ENCODE peak calls at places on chromosome 2, in eight cellular contexts. One of them, this sample, is unnamed.

GRCh38 chr2:101307950-101308431 is 510 bp downstream of the RNF149 start:
- DNase-seq in WERI-Rb-1: peak; percentile 25
- DNase-seq in amniotic stem cell: no peak
- DNase-seq in colonic mucosa: peak; percentile 39
- DNase-seq in fibroblast of pulmonary artery: peak; percentile 14
- DNase-seq in EH: peak; percentile 16
- DNase-seq in AG09309: no peak
- DNase-seq in left kidney: peak; percentile 64
- DNase-seq in this sample: no peak

GRCh38 chr2:174577967-174578589 is 19.5 kb downstream of the WIPF1 start:
- DNase-seq in amniotic stem cell: peak; percentile 24
- DNase-seq in WERI-Rb-1: no peak
- DNase-seq in EH: peak; percentile 85
- DNase-seq in fibroblast of pulmonary artery: peak; percentile 81
- DNase-seq in left kidney: peak; percentile 51
- DNase-seq in colonic mucosa: no peak
- DNase-seq in AG09309: no peak
- DNase-seq in this sample: peak; percentile 73

GRCh38 chr2:8684421-8684884 is 2.6 kb downstream of the ID2 start:
- DNase-seq in WERI-Rb-1: peak; percentile 20
- DNase-seq in colonic mucosa: peak; percentile 58
- DNase-seq in left kidney: peak; percentile 62
- DNase-seq in fibroblast of pulmonary artery: peak; percentile 60
- DNase-seq in amniotic stem cell: no peak
- DNase-seq in AG09309: no peak
- DNase-seq in EH: peak; percentile 51
- DNase-seq in this sample: no peak

GRCh38 chr2:70983506-70984227 is 5.2 kb downstream of the ANKRD53 start:
- DNase-seq in EH: no peak
- DNase-seq in colonic mucosa: no peak
- DNase-seq in left kidney: no peak
- DNase-seq in amniotic stem cell: no peak
- DNase-seq in fibroblast of pulmonary artery: no peak
- DNase-seq in AG09309: no peak
- DNase-seq in WERI-Rb-1: peak; percentile 83
- DNase-seq in this sample: no peak

GRCh38 chr2:61328707-61329251 is 142.1 kb downstream of the USP34 start:
- DNase-seq in fibroblast of pulmonary artery: no peak
- DNase-seq in amniotic stem cell: no peak
- DNase-seq in AG09309: peak; percentile 74
- DNase-seq in colonic mucosa: peak; percentile 24
- DNase-seq in left kidney: peak; percentile 19
- DNase-seq in EH: peak; percentile 82
- DNase-seq in WERI-Rb-1: no peak
- DNase-seq in this sample: no peak

GRCh38 chr2:226489765-226490164 is 309.9 kb downstream of the IRS1 start:
- DNase-seq in fibroblast of pulmonary artery: peak; percentile 77
- DNase-seq in EH: peak; percentile 91
- DNase-seq in left kidney: no peak
- DNase-seq in WERI-Rb-1: no peak
- DNase-seq in colonic mucosa: no peak
- DNase-seq in AG09309: peak; percentile 60
- DNase-seq in amniotic stem cell: peak; percentile 49
- DNase-seq in this sample: peak; percentile 67

GRCh38 chr2:30048636-30049175 is 98.1 kb upstream of the YPEL5 start:
- DNase-seq in fibroblast of pulmonary artery: no peak
- DNase-seq in WERI-Rb-1: no peak
- DNase-seq in amniotic stem cell: no peak
- DNase-seq in left kidney: peak; percentile 9
- DNase-seq in colonic mucosa: no peak
- DNase-seq in EH: peak; percentile 34
- DNase-seq in AG09309: no peak
- DNase-seq in this sample: no peak

GRCh38 chr2:60370835-60371618 is 182.4 kb downstream of the BCL11A start:
- DNase-seq in WERI-Rb-1: no peak
- DNase-seq in amniotic stem cell: no peak
- DNase-seq in AG09309: no peak
- DNase-seq in left kidney: no peak
- DNase-seq in colonic mucosa: no peak
- DNase-seq in EH: no peak
- DNase-seq in fibroblast of pulmonary artery: no peak
- DNase-seq in this sample: no peak

GRCh38 chr2:170530284-170530745 is 184.8 kb upstream of the SP5 start:
- DNase-seq in AG09309: no peak
- DNase-seq in fibroblast of pulmonary artery: peak; percentile 49
- DNase-seq in colonic mucosa: peak; percentile 88
- DNase-seq in amniotic stem cell: no peak
- DNase-seq in left kidney: peak; percentile 81
- DNase-seq in EH: peak; percentile 42
- DNase-seq in WERI-Rb-1: peak; percentile 45
- DNase-seq in this sample: peak; percentile 74

GRCh38 chr2:101763496-101764333 is 66.2 kb downstream of the MAP4K4 start:
- DNase-seq in fibroblast of pulmonary artery: peak; percentile 31
- DNase-seq in colonic mucosa: no peak
- DNase-seq in WERI-Rb-1: no peak
- DNase-seq in EH: no peak
- DNase-seq in amniotic stem cell: no peak
- DNase-seq in left kidney: no peak
- DNase-seq in AG09309: no peak
- DNase-seq in this sample: no peak

GRCh38 chr2:26033769-26034596 is at the start of gene RAB10:
- DNase-seq in EH: peak; percentile 99
- DNase-seq in fibroblast of pulmonary artery: peak; percentile 99
- DNase-seq in left kidney: peak; percentile 100
- DNase-seq in WERI-Rb-1: peak; percentile 100
- DNase-seq in AG09309: peak; percentile 93
- DNase-seq in amniotic stem cell: peak; percentile 98
- DNase-seq in colonic mucosa: peak; percentile 100
- DNase-seq in this sample: peak; percentile 98

GRCh38 chr2:182897137-182897536 is 30.7 kb upstream of the FRZB start:
- DNase-seq in WERI-Rb-1: no peak
- DNase-seq in colonic mucosa: no peak
- DNase-seq in amniotic stem cell: no peak
- DNase-seq in EH: peak; percentile 35
- DNase-seq in fibroblast of pulmonary artery: peak; percentile 8
- DNase-seq in AG09309: no peak
- DNase-seq in left kidney: no peak
- DNase-seq in this sample: peak; percentile 32

GRCh38 chr2:15230599-15231192 is 330.4 kb downstream of the NBAS start:
- DNase-seq in fibroblast of pulmonary artery: no peak
- DNase-seq in left kidney: no peak
- DNase-seq in EH: no peak
- DNase-seq in colonic mucosa: no peak
- DNase-seq in AG09309: no peak
- DNase-seq in WERI-Rb-1: no peak
- DNase-seq in amniotic stem cell: no peak
- DNase-seq in this sample: no peak

GRCh38 chr2:98459776-98460175 is 15.1 kb downstream of the INPP4A start:
- DNase-seq in fibroblast of pulmonary artery: no peak
- DNase-seq in WERI-Rb-1: no peak
- DNase-seq in amniotic stem cell: no peak
- DNase-seq in left kidney: no peak
- DNase-seq in AG09309: no peak
- DNase-seq in colonic mucosa: no peak
- DNase-seq in EH: no peak
- DNase-seq in this sample: no peak

GRCh38 chr2:10043906-10044601 is 704 bp downstream of the KLF11 start:
- DNase-seq in amniotic stem cell: peak; percentile 75
- DNase-seq in EH: peak; percentile 93
- DNase-seq in left kidney: peak; percentile 97
- DNase-seq in AG09309: peak; percentile 42
- DNase-seq in fibroblast of pulmonary artery: peak; percentile 94
- DNase-seq in WERI-Rb-1: peak; percentile 94
- DNase-seq in colonic mucosa: peak; percentile 97
- DNase-seq in this sample: peak; percentile 86

GRCh38 chr2:172783091-172783898 is 47.6 kb downstream of the RAPGEF4 start:
- DNase-seq in amniotic stem cell: peak; percentile 50
- DNase-seq in colonic mucosa: no peak
- DNase-seq in WERI-Rb-1: no peak
- DNase-seq in EH: peak; percentile 100
- DNase-seq in AG09309: peak; percentile 98
- DNase-seq in fibroblast of pulmonary artery: peak; percentile 77
- DNase-seq in left kidney: peak; percentile 75
- DNase-seq in this sample: peak; percentile 81

GRCh38 chr2:190802133-190802532 is 78.5 kb upstream of the GLS start:
- DNase-seq in WERI-Rb-1: no peak
- DNase-seq in left kidney: no peak
- DNase-seq in amniotic stem cell: no peak
- DNase-seq in AG09309: no peak
- DNase-seq in fibroblast of pulmonary artery: no peak
- DNase-seq in colonic mucosa: no peak
- DNase-seq in EH: no peak
- DNase-seq in this sample: no peak

GRCh38 chr2:128416366-128416765 is 97.7 kb upstream of the HS6ST1 start:
- DNase-seq in colonic mucosa: peak; percentile 15
- DNase-seq in left kidney: no peak
- DNase-seq in fibroblast of pulmonary artery: no peak
- DNase-seq in AG09309: no peak
- DNase-seq in WERI-Rb-1: peak; percentile 32
- DNase-seq in EH: no peak
- DNase-seq in amniotic stem cell: no peak
- DNase-seq in this sample: no peak

GRCh38 chr2:16553222-16553621 is 112.4 kb downstream of the CYRIA start:
- DNase-seq in left kidney: peak; percentile 78
- DNase-seq in fibroblast of pulmonary artery: peak; percentile 72
- DNase-seq in AG09309: no peak
- DNase-seq in amniotic stem cell: no peak
- DNase-seq in WERI-Rb-1: peak; percentile 65
- DNase-seq in EH: no peak
- DNase-seq in colonic mucosa: peak; percentile 32
- DNase-seq in this sample: peak; percentile 41

GRCh38 chr2:210577263-210578071 is 21.1 kb downstream of the CPS1 start:
- DNase-seq in WERI-Rb-1: no peak
- DNase-seq in AG09309: peak; percentile 28
- DNase-seq in EH: peak; percentile 59
- DNase-seq in colonic mucosa: no peak
- DNase-seq in amniotic stem cell: peak; percentile 51
- DNase-seq in left kidney: peak; percentile 54
- DNase-seq in fibroblast of pulmonary artery: peak; percentile 66
- DNase-seq in this sample: peak; percentile 13

GRCh38 chr2:109129921-109130725 is 1.1 kb downstream of the SH3RF3 start:
- DNase-seq in colonic mucosa: no peak
- DNase-seq in left kidney: peak; percentile 43
- DNase-seq in EH: peak; percentile 60
- DNase-seq in amniotic stem cell: no peak
- DNase-seq in WERI-Rb-1: no peak
- DNase-seq in fibroblast of pulmonary artery: peak; percentile 20
- DNase-seq in AG09309: no peak
- DNase-seq in this sample: no peak

GRCh38 chr2:64854773-64855237 is 134.4 kb upstream of the SLC1A4 start:
- DNase-seq in EH: peak; percentile 58
- DNase-seq in fibroblast of pulmonary artery: peak; percentile 78
- DNase-seq in colonic mucosa: no peak
- DNase-seq in left kidney: peak; percentile 53
- DNase-seq in amniotic stem cell: no peak
- DNase-seq in AG09309: no peak
- DNase-seq in WERI-Rb-1: no peak
- DNase-seq in this sample: peak; percentile 46

GRCh38 chr2:208488668-208489564 is 82.3 kb downstream of the PTH2R start:
- DNase-seq in left kidney: no peak
- DNase-seq in fibroblast of pulmonary artery: no peak
- DNase-seq in WERI-Rb-1: no peak
- DNase-seq in amniotic stem cell: no peak
- DNase-seq in EH: no peak
- DNase-seq in colonic mucosa: no peak
- DNase-seq in AG09309: no peak
- DNase-seq in this sample: no peak

GRCh38 chr2:234981197-234982095 is 29.6 kb downstream of the SH3BP4 start:
- DNase-seq in EH: peak; percentile 100
- DNase-seq in fibroblast of pulmonary artery: peak; percentile 99
- DNase-seq in amniotic stem cell: peak; percentile 98
- DNase-seq in AG09309: peak; percentile 98
- DNase-seq in WERI-Rb-1: no peak
- DNase-seq in colonic mucosa: peak; percentile 66
- DNase-seq in left kidney: peak; percentile 95
- DNase-seq in this sample: peak; percentile 97

GRCh38 chr2:10980886-10981425 is 69.2 kb downstream of the KCNF1 start:
- DNase-seq in left kidney: no peak
- DNase-seq in AG09309: no peak
- DNase-seq in amniotic stem cell: no peak
- DNase-seq in colonic mucosa: no peak
- DNase-seq in WERI-Rb-1: peak; percentile 5
- DNase-seq in EH: no peak
- DNase-seq in fibroblast of pulmonary artery: no peak
- DNase-seq in this sample: no peak

GRCh38 chr2:104755026-104755856 is 98.7 kb upstream of the POU3F3 start:
- DNase-seq in left kidney: no peak
- DNase-seq in fibroblast of pulmonary artery: no peak
- DNase-seq in colonic mucosa: no peak
- DNase-seq in AG09309: no peak
- DNase-seq in EH: peak; percentile 37
- DNase-seq in amniotic stem cell: no peak
- DNase-seq in WERI-Rb-1: no peak
- DNase-seq in this sample: no peak

GRCh38 chr2:85160946-85161625 is 27.9 kb downstream of the TCF7L1 start:
- DNase-seq in amniotic stem cell: no peak
- DNase-seq in colonic mucosa: no peak
- DNase-seq in AG09309: no peak
- DNase-seq in left kidney: peak; percentile 65
- DNase-seq in EH: peak; percentile 18
- DNase-seq in WERI-Rb-1: no peak
- DNase-seq in fibroblast of pulmonary artery: no peak
- DNase-seq in this sample: no peak

GRCh38 chr2:127217470-127218325 is 2.4 kb downstream of the CYP27C1 start:
- DNase-seq in colonic mucosa: no peak
- DNase-seq in left kidney: no peak
- DNase-seq in EH: peak; percentile 80
- DNase-seq in AG09309: no peak
- DNase-seq in WERI-Rb-1: no peak
- DNase-seq in fibroblast of pulmonary artery: no peak
- DNase-seq in amniotic stem cell: peak; percentile 93
- DNase-seq in this sample: no peak

GRCh38 chr2:127526940-127527804 is 883 bp upstream of the IWS1 start:
- DNase-seq in colonic mucosa: peak; percentile 52
- DNase-seq in AG09309: no peak
- DNase-seq in left kidney: no peak
- DNase-seq in WERI-Rb-1: no peak
- DNase-seq in EH: no peak
- DNase-seq in fibroblast of pulmonary artery: no peak
- DNase-seq in amniotic stem cell: no peak
- DNase-seq in this sample: no peak

This sample was measured in brain microvascular endothelial cell.